ENCODE peak calls at places on chromosomes 11 and 22, in seven cellular contexts. V, M, L, Y, C, K and N are unnamed samples.

GRCh38 chr11:19232910-19233503 is 7.7 kb downstream of the E2F8 start:
- DNase-seq in V (peak), M (peak), L (no peak), Y (no peak), C (no peak), K (no peak), N (peak)

GRCh38 chr11:100875521-100875869 is 188.4 kb downstream of the ARHGAP42 start:
- DNase-seq in V (no peak), M (no peak), L (no peak), Y (no peak), C (no peak), K (no peak), N (no peak)

GRCh38 chr11:61429346-61429690 is 457 bp downstream of the CPSF7 start:
- DNase-seq in V (no peak), M (peak), L (no peak), Y (peak), C (no peak), K (peak), N (no peak)

GRCh38 chr11:111440416-111441205 is 61.5 kb upstream of the POU2AF1 start:
- DNase-seq in V (no peak), M (no peak), L (no peak), Y (no peak), C (no peak), K (no peak), N (no peak)

GRCh38 chr11:28657378-28658030 is 549.3 kb downstream of the METTL15 start:
- DNase-seq in V (no peak), M (peak), L (no peak), Y (no peak), C (no peak), K (no peak), N (no peak)

GRCh38 chr11:128803440-128803839 is 63.7 kb downstream of the KCNJ1 start:
- DNase-seq in V (no peak), M (no peak), L (no peak), Y (no peak), C (no peak), K (no peak), N (no peak)

GRCh38 chr11:96187779-96188624 is 155.0 kb downstream of the MAML2 start:
- DNase-seq in V (peak), M (peak), L (no peak), Y (no peak), C (peak), K (no peak), N (no peak)

GRCh38 chr11:74010306-74010981 is 1.6 kb upstream of the UCP3 start:
- DNase-seq in V (no peak), M (no peak), L (no peak), Y (peak), C (no peak), K (no peak), N (no peak)

GRCh38 chr11:69773626-69774353 is 1.4 kb downstream of the FGF4 start:
- DNase-seq in V (no peak), M (no peak), L (no peak), Y (no peak), C (no peak), K (no peak), N (no peak)

GRCh38 chr22:17786435-17787158 is 12.3 kb upstream of the BID start:
- DNase-seq in V (peak), M (no peak), L (no peak), Y (no peak), C (no peak), K (no peak), N (no peak)

GRCh38 chr11:75453916-75454655 is 21.1 kb upstream of the KLHL35 start:
- DNase-seq in V (peak), M (no peak), L (no peak), Y (no peak), C (no peak), K (no peak), N (no peak)

GRCh38 chr11:1039481-1040427 is 3.2 kb upstream of the MUC6 start:
- DNase-seq in V (no peak), M (no peak), L (no peak), Y (no peak), C (no peak), K (no peak), N (no peak)

GRCh38 chr11:111354601-111354891 is 24.5 kb downstream of the POU2AF1 start:
- DNase-seq in V (no peak), M (no peak), L (no peak), Y (no peak), C (no peak), K (no peak), N (no peak)

GRCh38 chr22:49838771-49839717 is 11.4 kb upstream of the BRD1 start:
- DNase-seq in V (no peak), M (no peak), L (peak), Y (no peak), C (no peak), K (no peak), N (no peak)

GRCh38 chr11:33452806-33453205 is 195.6 kb downstream of the HIPK3 start:
- DNase-seq in V (peak), M (peak), L (no peak), Y (no peak), C (no peak), K (no peak), N (no peak)

GRCh38 chr22:31490496-31490925 is 869 bp upstream of the EIF4ENIF1 start:
- DNase-seq in V (peak), M (peak), L (peak), Y (no peak), C (no peak), K (peak), N (no peak)

GRCh38 chr11:102010776-102011500 is 36.3 kb upstream of the CFAP300 start:
- DNase-seq in V (peak), M (peak), L (no peak), Y (no peak), C (peak), K (no peak), N (peak)

GRCh38 chr11:12746593-12747097 is 72.4 kb downstream of the TEAD1 start:
- DNase-seq in V (peak), M (peak), L (no peak), Y (no peak), C (no peak), K (no peak), N (no peak)

GRCh38 chr22:30863161-30863833 is 105.3 kb downstream of the MORC2 start:
- DNase-seq in V (no peak), M (no peak), L (no peak), Y (no peak), C (no peak), K (no peak), N (no peak)

GRCh38 chr11:35682230-35683195 is 19.9 kb downstream of the TRIM44 start:
- DNase-seq in V (no peak), M (no peak), L (no peak), Y (no peak), C (no peak), K (no peak), N (no peak)

GRCh38 chr22:45425531-45426265 is 12.2 kb downstream of the RIBC2 start:
- DNase-seq in V (no peak), M (no peak), L (no peak), Y (peak), C (no peak), K (no peak), N (no peak)

GRCh38 chr11:123228489-123229163 is 33.6 kb upstream of the CLMP start:
- DNase-seq in V (no peak), M (no peak), L (no peak), Y (no peak), C (no peak), K (no peak), N (no peak)

GRCh38 chr11:69642913-69643632 is 2.1 kb downstream of the CCND1 start:
- DNase-seq in V (peak), M (peak), L (peak), Y (peak), C (no peak), K (peak), N (no peak)

GRCh38 chr11:126281666-126282175 is 1.2 kb upstream of the TIRAP start:
- DNase-seq in V (no peak), M (no peak), L (no peak), Y (no peak), C (no peak), K (no peak), N (no peak)

GRCh38 chr22:30267382-30268302 is 991 bp upstream of the OSM start:
- DNase-seq in V (no peak), M (no peak), L (no peak), Y (no peak), C (no peak), K (no peak), N (no peak)

GRCh38 chr22:22927888-22928665 is 40.5 kb downstream of the IGLL5 start:
- DNase-seq in V (no peak), M (no peak), L (no peak), Y (no peak), C (no peak), K (peak), N (no peak)

GRCh38 chr22:22930571-22931556 is 43.2 kb downstream of the IGLL5 start:
- DNase-seq in V (no peak), M (no peak), L (no peak), Y (no peak), C (no peak), K (no peak), N (no peak)

GRCh38 chr22:22930222-22930497 is 42.5 kb downstream of the IGLL5 start:
- DNase-seq in V (no peak), M (no peak), L (no peak), Y (no peak), C (no peak), K (no peak), N (no peak)

GRCh38 chr22:22928666-22929380 is 41.2 kb downstream of the IGLL5 start:
- DNase-seq in V (no peak), M (peak), L (no peak), Y (no peak), C (no peak), K (peak), N (no peak)

DNA sequence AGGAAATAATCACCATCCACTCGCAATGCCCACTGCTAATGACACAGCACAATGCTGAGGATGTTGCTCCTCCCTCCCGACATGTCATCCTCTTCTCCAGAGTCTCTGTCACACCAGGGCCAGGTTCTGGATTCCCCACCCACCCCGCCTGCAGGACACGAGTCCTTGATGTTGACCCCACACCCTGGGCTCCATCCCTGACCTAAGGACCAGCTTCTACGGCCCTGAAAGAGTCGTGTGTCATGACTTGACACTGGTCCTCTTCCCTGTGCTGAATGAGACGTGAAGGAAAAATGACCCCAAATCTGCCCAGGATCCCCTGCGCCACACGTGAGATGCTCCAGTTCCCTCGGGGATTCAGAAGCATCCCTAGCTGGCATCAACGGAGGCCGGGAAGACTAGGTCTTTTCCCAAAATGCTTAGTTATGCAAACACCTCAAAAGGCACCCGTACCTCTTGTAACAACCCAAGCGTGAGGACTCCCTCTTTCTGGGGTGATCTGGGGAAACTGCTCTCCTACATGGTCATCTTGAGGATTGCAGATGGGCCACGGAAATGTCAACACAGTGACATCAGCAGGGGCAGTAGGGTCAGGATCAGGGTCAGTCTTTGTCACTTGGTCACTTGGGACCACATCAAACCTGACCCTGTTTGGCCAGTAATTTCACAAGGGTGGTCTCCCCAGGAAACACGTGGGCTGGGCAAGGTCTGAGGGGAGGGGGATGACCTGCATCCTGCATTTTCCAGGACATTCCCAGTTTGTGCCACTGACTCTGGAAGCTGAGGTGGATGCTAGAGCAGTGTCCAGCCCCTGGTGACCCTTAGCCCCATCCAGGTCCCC is 42.0 kb downstream of the IGLL5 start:
- DNase-seq in V (no peak), M (no peak), L (no peak), Y (no peak), C (no peak), K (no peak), N (no peak)
- H3K4me3 ChIP-seq in V (no peak), M (no peak), L (no peak), Y (no peak), C (no peak), K (no peak), N (no peak)

GRCh38 chr11:62855571-62856332 is 16.4 kb upstream of the WDR74 start:
- DNase-seq in V (peak), M (peak), L (peak), Y (peak), C (peak), K (peak), N (peak)

GRCh38 chr11:62854825-62855570 is 15.6 kb upstream of the WDR74 start:
- DNase-seq in V (no peak), M (no peak), L (no peak), Y (no peak), C (no peak), K (peak), N (no peak)

GRCh38 chr11:62856333-62856910 is 17.0 kb upstream of the WDR74 start:
- DNase-seq in V (no peak), M (no peak), L (no peak), Y (no peak), C (no peak), K (no peak), N (no peak)

GRCh38 chr11:62858201-62858600 is 18.8 kb upstream of the WDR74 start:
- DNase-seq in V (no peak), M (no peak), L (no peak), Y (no peak), C (no peak), K (no peak), N (no peak)

GRCh38 chr11:62857541-62857982 is 18.2 kb upstream of the WDR74 start:
- DNase-seq in V (no peak), M (peak), L (no peak), Y (no peak), C (no peak), K (no peak), N (no peak)
- H3K4me3 ChIP-seq in V (peak), M (no peak), L (no peak), Y (no peak), C (no peak), K (peak), N (no peak)

DNA sequence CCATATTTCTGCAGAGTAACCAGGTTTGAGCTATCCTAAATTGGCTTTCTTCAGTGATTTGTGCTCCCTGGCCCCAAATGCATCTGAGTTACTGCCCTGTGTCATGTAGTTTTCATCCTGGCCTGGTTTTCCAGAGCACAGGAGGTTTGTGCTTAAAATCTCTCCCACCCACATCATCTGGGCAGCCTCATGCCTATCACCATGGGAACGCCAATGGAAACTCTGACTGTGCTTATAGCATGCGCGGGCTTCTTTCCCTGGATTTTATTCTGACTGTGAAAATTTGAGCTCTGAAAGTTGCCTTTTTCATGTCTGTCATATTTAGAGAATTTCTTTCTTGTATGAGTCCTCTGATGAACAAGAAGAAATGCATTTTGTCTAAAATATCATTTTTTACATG is 55.3 kb downstream of the IRAG1 start:
- DNase-seq in V (no peak), M (no peak), L (no peak), Y (no peak), C (no peak), K (no peak), N (no peak)
- H3K4me3 ChIP-seq in V (no peak), M (no peak), L (no peak), Y (no peak), C (no peak), K (no peak), N (no peak)

GRCh38 chr11:78961186-78961782 is 386.6 kb upstream of the NARS2 start:
- DNase-seq in V (peak), M (peak), L (no peak), Y (no peak), C (no peak), K (no peak), N (no peak)
- H3K4me3 ChIP-seq in V (peak), M (no peak), L (no peak), Y (no peak), C (no peak), K (no peak), N (no peak)

GRCh38 chr11:59756496-59756840 is 1.3 kb downstream of the STX3 start:
- DNase-seq in V (no peak), M (peak), L (no peak), Y (no peak), C (no peak), K (no peak), N (no peak)
- H3K4me3 ChIP-seq in V (peak), M (peak), L (no peak), Y (peak), C (peak), K (peak), N (peak)

GRCh38 chr11:71221201-71221600 is 31.2 kb downstream of the SHANK2 start:
- DNase-seq in V (no peak), M (no peak), L (no peak), Y (peak), C (no peak), K (no peak), N (no peak)

GRCh38 chr11:71223671-71224660 is 28.4 kb downstream of the SHANK2 start:
- DNase-seq in V (no peak), M (no peak), L (no peak), Y (peak), C (no peak), K (no peak), N (no peak)

GRCh38 chr11:71223081-71223405 is 29.3 kb downstream of the SHANK2 start:
- DNase-seq in V (no peak), M (no peak), L (no peak), Y (no peak), C (no peak), K (no peak), N (no peak)

GRCh38 chr11:71222318-71223080 is 29.9 kb downstream of the SHANK2 start:
- DNase-seq in V (no peak), M (no peak), L (no peak), Y (peak), C (no peak), K (no peak), N (no peak)

GRCh38 chr11:71221851-71222250 is 30.5 kb downstream of the SHANK2 start:
- DNase-seq in V (no peak), M (no peak), L (no peak), Y (peak), C (no peak), K (no peak), N (no peak)
- H3K4me3 ChIP-seq in V (no peak), M (no peak), L (no peak), Y (no peak), C (no peak), K (no peak), N (no peak)

DNA sequence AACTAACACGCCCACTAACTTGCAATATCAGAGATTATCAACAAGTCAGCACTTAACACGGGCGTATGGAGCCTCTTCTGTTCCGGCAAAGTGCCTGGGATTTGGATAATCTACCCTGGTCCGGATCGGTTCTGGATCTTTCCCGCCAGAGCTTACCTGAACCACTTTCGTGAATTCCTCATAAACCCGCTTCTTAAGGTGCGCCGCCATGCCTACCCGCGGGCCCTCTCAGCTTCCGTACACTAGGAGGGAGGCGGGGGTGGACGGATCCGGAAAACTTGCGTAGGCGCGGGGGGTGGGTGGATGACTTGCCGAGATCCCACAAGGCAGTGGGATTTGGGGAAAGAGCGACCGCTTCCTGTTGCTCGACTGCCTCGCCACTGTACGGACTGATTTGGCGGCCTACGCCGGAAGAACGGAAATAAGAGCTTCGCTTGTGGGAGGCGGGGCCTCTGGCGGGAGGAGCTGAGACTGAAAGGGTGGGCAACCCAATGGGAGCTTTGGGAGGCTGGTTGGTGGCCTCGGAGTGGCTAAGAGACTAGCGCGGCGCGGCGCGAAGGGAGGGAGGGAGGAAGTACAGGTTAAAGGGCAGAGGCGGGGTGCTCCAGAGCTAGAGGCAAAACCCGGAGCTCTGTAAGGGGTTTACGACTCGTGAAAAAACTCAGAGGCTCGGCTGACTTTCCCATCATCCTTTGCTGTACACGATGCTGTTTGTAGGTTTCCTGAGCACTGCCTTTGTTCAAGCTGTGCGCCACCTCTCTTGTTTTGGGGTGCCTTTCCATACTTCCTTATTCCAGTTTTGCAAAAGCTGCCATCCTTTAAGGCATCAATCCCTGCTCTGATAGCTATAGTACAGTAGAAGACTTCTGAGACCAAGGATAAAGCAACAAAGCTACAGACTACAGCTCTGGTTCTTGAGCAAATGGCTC is at the start of gene INTS4:
- DNase-seq in V (peak), M (peak), L (peak), Y (peak), C (peak), K (peak), N (peak)
- H3K4me3 ChIP-seq in V (peak), M (peak), L (peak), Y (peak), C (peak), K (peak), N (peak)